ENCODE peak calls at places on chromosomes 7 and 10, in ten cellular contexts. V is activated CD8-positive, alpha-beta memory T cell treated with anti-CD3 and anti-CD28 coated beads for 24 hours; L is astrocyte of the spinal cord; P is astrocyte; X is heart left ventricle; T is germinal center; O is right lobe of liver; A is NCI-H2029; Q is iris pigment epithelial cell; H is nephron progenitor cell. Z is an unnamed sample.
A peak's percentile ranks its signal among the peaks of the same experiment; 100 is the strongest.

GRCh38 chr10:58919927-58920654 is 256.4 kb upstream of the PHYHIPL start:
- DNase-seq in V (no peak), O (no peak), P (peak; percentile 89), T (no peak), H (no peak), X (no peak), Q (peak; percentile 74), A (no peak), L (peak; percentile 94), Z (peak; percentile 3)

GRCh38 chr7:5597772-5598171 is 174.1 kb upstream of the TNRC18 start:
- DNase-seq in L (peak; percentile 49), Q (peak; percentile 56), X (no peak), A (no peak), O (no peak), T (no peak), H (no peak), P (peak; percentile 40), V (no peak), Z (no peak)

GRCh38 chr10:22245567-22245966 is 27.8 kb upstream of the EBLN1 start:
- DNase-seq in Q (peak; percentile 19), X (no peak), O (no peak), H (no peak), P (peak; percentile 59), L (peak; percentile 6), V (no peak), A (no peak), T (no peak), Z (no peak)

GRCh38 chr10:114102253-114102652 is 58.6 kb downstream of the ADRB1 start:
- DNase-seq in Q (peak; percentile 16), L (no peak), X (no peak), A (no peak), V (no peak), H (no peak), T (no peak), P (no peak), O (no peak), Z (no peak)

GRCh38 chr10:23404461-23404980 is 34.4 kb upstream of the OTUD1 start:
- DNase-seq in L (no peak), V (no peak), A (no peak), O (no peak), X (no peak), Q (no peak), H (no peak), P (no peak), T (no peak), Z (no peak)

GRCh38 chr7:11843113-11843765 is 11.2 kb upstream of the THSD7A start:
- DNase-seq in O (no peak), V (no peak), H (no peak), Q (peak; percentile 34), A (no peak), T (no peak), L (peak; percentile 38), P (peak; percentile 63), X (no peak), Z (no peak)

GRCh38 chr7:157793973-157794763 is 457.4 kb downstream of the DNAJB6 start:
- DNase-seq in P (no peak), T (no peak), Q (no peak), L (no peak), A (no peak), H (no peak), X (no peak), O (no peak), V (no peak), Z (no peak)

GRCh38 chr7:50781894-50782293 is 802 bp downstream of the GRB10 start:
- DNase-seq in P (no peak), A (no peak), T (no peak), L (no peak), V (no peak), X (no peak), Q (no peak), O (no peak), H (no peak), Z (no peak)

GRCh38 chr7:43199333-43199732 is 86.9 kb downstream of the HECW1 start:
- DNase-seq in P (no peak), X (no peak), V (no peak), O (no peak), T (no peak), H (no peak), A (no peak), Q (peak; percentile 60), L (peak; percentile 55), Z (no peak)

Z was measured in midbrain.